ENCODE peak calls at places on chromosome 4, in eight cellular contexts. One of them, this sample, is unnamed.

GRCh38 chr4:114386637-114387233 is 211.9 kb upstream of the UGT8 start:
- DNase-seq in cardiac muscle cell: peak
- DNase-seq in fibroblast of the aortic adventitia: peak
- DNase-seq in heart left ventricle: no peak
- DNase-seq in breast epithelium: no peak
- DNase-seq in transverse colon: no peak
- DNase-seq in adipocyte: peak
- DNase-seq in AG04450: no peak
- DNase-seq in this sample: no peak

GRCh38 chr4:123401466-123402175 is 5.0 kb downstream of the SPRY1 start:
- DNase-seq in cardiac muscle cell: peak
- DNase-seq in fibroblast of the aortic adventitia: peak
- DNase-seq in heart left ventricle: no peak
- DNase-seq in breast epithelium: no peak
- DNase-seq in transverse colon: no peak
- DNase-seq in adipocyte: no peak
- DNase-seq in AG04450: no peak
- DNase-seq in this sample: peak

GRCh38 chr4:30630431-30630830 is 89.7 kb upstream of the PCDH7 start:
- DNase-seq in cardiac muscle cell: no peak
- DNase-seq in fibroblast of the aortic adventitia: no peak
- DNase-seq in heart left ventricle: no peak
- DNase-seq in breast epithelium: no peak
- DNase-seq in transverse colon: no peak
- DNase-seq in adipocyte: no peak
- DNase-seq in AG04450: no peak
- DNase-seq in this sample: no peak

GRCh38 chr4:104641427-104641826 is 146.7 kb upstream of the CXXC4 start:
- DNase-seq in cardiac muscle cell: no peak
- DNase-seq in fibroblast of the aortic adventitia: no peak
- DNase-seq in heart left ventricle: no peak
- DNase-seq in breast epithelium: no peak
- DNase-seq in transverse colon: no peak
- DNase-seq in adipocyte: no peak
- DNase-seq in AG04450: no peak
- DNase-seq in this sample: no peak

GRCh38 chr4:1047976-1048780 is 36.8 kb downstream of the FGFRL1 start:
- DNase-seq in cardiac muscle cell: no peak
- DNase-seq in fibroblast of the aortic adventitia: no peak
- DNase-seq in heart left ventricle: peak
- DNase-seq in breast epithelium: no peak
- DNase-seq in transverse colon: peak
- DNase-seq in adipocyte: no peak
- DNase-seq in AG04450: no peak
- DNase-seq in this sample: peak

GRCh38 chr4:40763228-40763716 is 13.5 kb downstream of the NSUN7 start:
- DNase-seq in cardiac muscle cell: peak
- DNase-seq in fibroblast of the aortic adventitia: peak
- DNase-seq in heart left ventricle: no peak
- DNase-seq in breast epithelium: no peak
- DNase-seq in transverse colon: no peak
- DNase-seq in adipocyte: peak
- DNase-seq in AG04450: peak
- DNase-seq in this sample: no peak

GRCh38 chr4:111263836-111264235 is 641.0 kb upstream of the PITX2 start:
- DNase-seq in cardiac muscle cell: no peak
- DNase-seq in fibroblast of the aortic adventitia: no peak
- DNase-seq in heart left ventricle: no peak
- DNase-seq in breast epithelium: no peak
- DNase-seq in transverse colon: no peak
- DNase-seq in adipocyte: no peak
- DNase-seq in AG04450: no peak
- DNase-seq in this sample: no peak

GRCh38 chr4:146647615-146648383 is 9.1 kb downstream of the POU4F2 start:
- DNase-seq in cardiac muscle cell: no peak
- DNase-seq in fibroblast of the aortic adventitia: no peak
- DNase-seq in heart left ventricle: no peak
- DNase-seq in breast epithelium: no peak
- DNase-seq in transverse colon: no peak
- DNase-seq in adipocyte: no peak
- DNase-seq in AG04450: no peak
- DNase-seq in this sample: no peak

GRCh38 chr4:150078041-150078995 is at the start of gene DCLK2:
- DNase-seq in cardiac muscle cell: peak
- DNase-seq in fibroblast of the aortic adventitia: peak
- DNase-seq in heart left ventricle: peak
- DNase-seq in breast epithelium: peak
- DNase-seq in transverse colon: peak
- DNase-seq in adipocyte: peak
- DNase-seq in AG04450: peak
- DNase-seq in this sample: peak

GRCh38 chr4:22897520-22898108 is 204.9 kb downstream of the GBA3 start:
- DNase-seq in cardiac muscle cell: peak
- DNase-seq in fibroblast of the aortic adventitia: peak
- DNase-seq in heart left ventricle: no peak
- DNase-seq in breast epithelium: no peak
- DNase-seq in transverse colon: peak
- DNase-seq in adipocyte: peak
- DNase-seq in AG04450: no peak
- DNase-seq in this sample: no peak

GRCh38 chr4:147617841-147618421 is 734 bp downstream of the TMEM184C start:
- DNase-seq in cardiac muscle cell: no peak
- DNase-seq in fibroblast of the aortic adventitia: no peak
- DNase-seq in heart left ventricle: no peak
- DNase-seq in breast epithelium: no peak
- DNase-seq in transverse colon: no peak
- DNase-seq in adipocyte: no peak
- DNase-seq in AG04450: no peak
- DNase-seq in this sample: no peak

GRCh38 chr4:43399726-43400125 is 507.2 kb downstream of the GRXCR1 start:
- DNase-seq in cardiac muscle cell: no peak
- DNase-seq in fibroblast of the aortic adventitia: no peak
- DNase-seq in heart left ventricle: no peak
- DNase-seq in breast epithelium: no peak
- DNase-seq in transverse colon: no peak
- DNase-seq in adipocyte: no peak
- DNase-seq in AG04450: no peak
- DNase-seq in this sample: no peak

GRCh38 chr4:150656882-150657281 is 74.9 kb downstream of the MAB21L2 start:
- DNase-seq in cardiac muscle cell: no peak
- DNase-seq in fibroblast of the aortic adventitia: no peak
- DNase-seq in heart left ventricle: no peak
- DNase-seq in breast epithelium: no peak
- DNase-seq in transverse colon: no peak
- DNase-seq in adipocyte: no peak
- DNase-seq in AG04450: no peak
- DNase-seq in this sample: no peak

GRCh38 chr4:69689530-69690111 is 36.6 kb upstream of the UGT2A1 start:
- DNase-seq in cardiac muscle cell: peak
- DNase-seq in fibroblast of the aortic adventitia: peak
- DNase-seq in heart left ventricle: no peak
- DNase-seq in breast epithelium: no peak
- DNase-seq in transverse colon: no peak
- DNase-seq in adipocyte: peak
- DNase-seq in AG04450: peak
- DNase-seq in this sample: no peak

GRCh38 chr4:75777589-75777988 is 53.2 kb downstream of the USO1 start:
- DNase-seq in cardiac muscle cell: no peak
- DNase-seq in fibroblast of the aortic adventitia: no peak
- DNase-seq in heart left ventricle: no peak
- DNase-seq in breast epithelium: no peak
- DNase-seq in transverse colon: no peak
- DNase-seq in adipocyte: no peak
- DNase-seq in AG04450: no peak
- DNase-seq in this sample: no peak

GRCh38 chr4:156746111-156746510 is 225.5 kb downstream of the PDGFC start:
- DNase-seq in cardiac muscle cell: no peak
- DNase-seq in fibroblast of the aortic adventitia: no peak
- DNase-seq in heart left ventricle: no peak
- DNase-seq in breast epithelium: no peak
- DNase-seq in transverse colon: no peak
- DNase-seq in adipocyte: no peak
- DNase-seq in AG04450: no peak
- DNase-seq in this sample: no peak

GRCh38 chr4:2364654-2365053 is 53.8 kb downstream of the ZFYVE28 start:
- DNase-seq in cardiac muscle cell: peak
- DNase-seq in fibroblast of the aortic adventitia: peak
- DNase-seq in heart left ventricle: peak
- DNase-seq in breast epithelium: no peak
- DNase-seq in transverse colon: peak
- DNase-seq in adipocyte: no peak
- DNase-seq in AG04450: no peak
- DNase-seq in this sample: peak

GRCh38 chr4:21656832-21657231 is 291.7 kb downstream of the KCNIP4 start:
- DNase-seq in cardiac muscle cell: peak
- DNase-seq in fibroblast of the aortic adventitia: peak
- DNase-seq in heart left ventricle: no peak
- DNase-seq in breast epithelium: no peak
- DNase-seq in transverse colon: no peak
- DNase-seq in adipocyte: peak
- DNase-seq in AG04450: no peak
- DNase-seq in this sample: no peak

GRCh38 chr4:42618018-42618417 is 38.9 kb downstream of the ATP8A1 start:
- DNase-seq in cardiac muscle cell: no peak
- DNase-seq in fibroblast of the aortic adventitia: no peak
- DNase-seq in heart left ventricle: no peak
- DNase-seq in breast epithelium: no peak
- DNase-seq in transverse colon: peak
- DNase-seq in adipocyte: no peak
- DNase-seq in AG04450: no peak
- DNase-seq in this sample: no peak

GRCh38 chr4:2938906-2939305 is 24.3 kb downstream of the NOP14 start:
- DNase-seq in cardiac muscle cell: no peak
- DNase-seq in fibroblast of the aortic adventitia: no peak
- DNase-seq in heart left ventricle: no peak
- DNase-seq in breast epithelium: no peak
- DNase-seq in transverse colon: peak
- DNase-seq in adipocyte: no peak
- DNase-seq in AG04450: no peak
- DNase-seq in this sample: peak

GRCh38 chr4:169810325-169811323 is 52.9 kb upstream of the HPF1 start:
- DNase-seq in cardiac muscle cell: peak
- DNase-seq in fibroblast of the aortic adventitia: peak
- DNase-seq in heart left ventricle: no peak
- DNase-seq in breast epithelium: no peak
- DNase-seq in transverse colon: peak
- DNase-seq in adipocyte: peak
- DNase-seq in AG04450: peak
- DNase-seq in this sample: no peak

GRCh38 chr4:26719954-26720552 is 136.2 kb downstream of the TBC1D19 start:
- DNase-seq in cardiac muscle cell: peak
- DNase-seq in fibroblast of the aortic adventitia: peak
- DNase-seq in heart left ventricle: no peak
- DNase-seq in breast epithelium: no peak
- DNase-seq in transverse colon: no peak
- DNase-seq in adipocyte: peak
- DNase-seq in AG04450: no peak
- DNase-seq in this sample: no peak

GRCh38 chr4:182384496-182385155 is 141.4 kb downstream of the TENM3 start:
- DNase-seq in cardiac muscle cell: peak
- DNase-seq in fibroblast of the aortic adventitia: no peak
- DNase-seq in heart left ventricle: no peak
- DNase-seq in breast epithelium: no peak
- DNase-seq in transverse colon: no peak
- DNase-seq in adipocyte: no peak
- DNase-seq in AG04450: no peak
- DNase-seq in this sample: no peak
- H3K4me3 ChIP-seq in cardiac muscle cell: no peak
- H3K4me3 ChIP-seq in fibroblast of the aortic adventitia: no peak
- H3K4me3 ChIP-seq in heart left ventricle: no peak
- H3K4me3 ChIP-seq in breast epithelium: no peak
- H3K4me3 ChIP-seq in transverse colon: no peak
- H3K4me3 ChIP-seq in adipocyte: no peak
- H3K4me3 ChIP-seq in AG04450: no peak
- H3K4me3 ChIP-seq in this sample: no peak

DNA sequence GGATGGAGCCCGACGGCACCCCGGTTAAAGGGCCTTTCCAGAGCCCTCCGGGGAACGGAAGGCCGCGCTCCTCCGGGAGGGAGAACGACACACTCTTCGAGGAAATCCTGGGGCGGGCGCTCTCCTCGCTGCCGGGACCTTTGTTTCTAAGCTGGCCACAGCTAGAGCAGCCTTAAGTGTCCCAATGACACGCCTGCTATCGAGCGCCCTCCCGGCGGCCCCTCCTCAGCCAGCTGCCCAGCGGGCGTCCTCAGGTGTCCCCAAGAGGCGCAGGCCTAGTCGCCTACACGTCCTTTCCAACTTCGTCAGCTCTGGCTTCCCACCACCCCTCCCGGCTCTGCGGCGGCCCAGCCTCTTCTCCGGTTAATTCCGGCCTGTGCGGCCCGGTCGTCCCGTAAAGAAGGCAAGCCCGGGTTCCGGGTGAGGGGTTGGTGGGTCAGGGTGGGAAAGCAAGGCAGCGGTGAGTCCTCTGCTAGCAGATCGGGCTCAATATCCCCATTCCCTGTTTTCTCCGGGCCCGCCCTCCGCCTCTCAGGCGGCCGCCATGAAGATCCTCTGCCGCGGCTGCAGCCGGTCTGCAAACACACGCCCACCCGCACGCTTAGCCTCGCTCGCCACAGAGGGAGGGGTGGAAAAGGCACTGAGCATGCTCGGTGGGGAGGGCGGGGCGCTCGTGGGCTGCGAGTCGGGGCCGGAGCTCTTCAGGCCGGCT is 449 bp upstream of the RAP1GDS1 start:
- DNase-seq in cardiac muscle cell: peak
- DNase-seq in fibroblast of the aortic adventitia: peak
- DNase-seq in heart left ventricle: peak
- DNase-seq in breast epithelium: peak
- DNase-seq in transverse colon: peak
- DNase-seq in adipocyte: peak
- DNase-seq in AG04450: peak
- DNase-seq in this sample: peak
- H3K4me3 ChIP-seq in cardiac muscle cell: peak
- H3K4me3 ChIP-seq in fibroblast of the aortic adventitia: peak
- H3K4me3 ChIP-seq in heart left ventricle: peak
- H3K4me3 ChIP-seq in breast epithelium: peak
- H3K4me3 ChIP-seq in transverse colon: peak
- H3K4me3 ChIP-seq in adipocyte: peak
- H3K4me3 ChIP-seq in AG04450: peak
- H3K4me3 ChIP-seq in this sample: peak

GRCh38 chr4:82891728-82892466 is 944 bp upstream of the SEC31A start:
- DNase-seq in cardiac muscle cell: peak
- DNase-seq in fibroblast of the aortic adventitia: peak
- DNase-seq in heart left ventricle: no peak
- DNase-seq in breast epithelium: no peak
- DNase-seq in transverse colon: no peak
- DNase-seq in adipocyte: peak
- DNase-seq in AG04450: no peak
- DNase-seq in this sample: no peak
- H3K4me3 ChIP-seq in cardiac muscle cell: peak
- H3K4me3 ChIP-seq in fibroblast of the aortic adventitia: peak
- H3K4me3 ChIP-seq in heart left ventricle: peak
- H3K4me3 ChIP-seq in breast epithelium: peak
- H3K4me3 ChIP-seq in transverse colon: peak
- H3K4me3 ChIP-seq in adipocyte: peak
- H3K4me3 ChIP-seq in AG04450: peak
- H3K4me3 ChIP-seq in this sample: peak

GRCh38 chr4:88467392-88467791 is 10.5 kb downstream of the HERC5 start:
- DNase-seq in cardiac muscle cell: no peak
- DNase-seq in fibroblast of the aortic adventitia: no peak
- DNase-seq in heart left ventricle: no peak
- DNase-seq in breast epithelium: no peak
- DNase-seq in transverse colon: no peak
- DNase-seq in adipocyte: no peak
- DNase-seq in AG04450: no peak
- DNase-seq in this sample: no peak

GRCh38 chr4:88465653-88466192 is 8.8 kb downstream of the HERC5 start:
- DNase-seq in cardiac muscle cell: no peak
- DNase-seq in fibroblast of the aortic adventitia: no peak
- DNase-seq in heart left ventricle: no peak
- DNase-seq in breast epithelium: no peak
- DNase-seq in transverse colon: no peak
- DNase-seq in adipocyte: no peak
- DNase-seq in AG04450: no peak
- DNase-seq in this sample: no peak
- H3K4me3 ChIP-seq in cardiac muscle cell: no peak
- H3K4me3 ChIP-seq in fibroblast of the aortic adventitia: no peak
- H3K4me3 ChIP-seq in heart left ventricle: no peak
- H3K4me3 ChIP-seq in breast epithelium: no peak
- H3K4me3 ChIP-seq in transverse colon: no peak
- H3K4me3 ChIP-seq in adipocyte: no peak
- H3K4me3 ChIP-seq in AG04450: no peak
- H3K4me3 ChIP-seq in this sample: no peak